ENCODE peak calls at places on chromosomes 5 and 9, in ten cellular contexts. One of them, this sample, is unnamed.

GRCh38 chr5:53936481-53937352 is 373.7 kb downstream of the ARL15 start:
- DNase-seq in ascending aorta: no peak
- DNase-seq in mesenchymal stem cell: no peak
- DNase-seq in cardiac muscle cell: no peak
- DNase-seq in A549: no peak
- DNase-seq in HCT116: no peak
- DNase-seq in right lobe of liver: peak
- DNase-seq in lower lobe of right lung: no peak
- DNase-seq in H9: no peak
- DNase-seq in AG04450: no peak
- DNase-seq in this sample: no peak

GRCh38 chr5:73999306-73999705 is 373.3 kb downstream of the ARHGEF28 start:
- DNase-seq in A549: no peak
- DNase-seq in cardiac muscle cell: no peak
- DNase-seq in lower lobe of right lung: no peak
- DNase-seq in AG04450: no peak
- DNase-seq in H9: no peak
- DNase-seq in HCT116: no peak
- DNase-seq in right lobe of liver: no peak
- DNase-seq in ascending aorta: no peak
- DNase-seq in mesenchymal stem cell: no peak
- DNase-seq in this sample: no peak

GRCh38 chr5:79663212-79663611 is 26.4 kb upstream of the CMYA5 start:
- DNase-seq in HCT116: no peak
- DNase-seq in lower lobe of right lung: no peak
- DNase-seq in right lobe of liver: no peak
- DNase-seq in H9: no peak
- DNase-seq in cardiac muscle cell: no peak
- DNase-seq in A549: no peak
- DNase-seq in AG04450: no peak
- DNase-seq in mesenchymal stem cell: no peak
- DNase-seq in ascending aorta: no peak
- DNase-seq in this sample: no peak

GRCh38 chr9:124187311-124187710 is 70.4 kb upstream of the NEK6 start:
- DNase-seq in HCT116: no peak
- DNase-seq in ascending aorta: no peak
- DNase-seq in A549: no peak
- DNase-seq in mesenchymal stem cell: no peak
- DNase-seq in H9: no peak
- DNase-seq in right lobe of liver: no peak
- DNase-seq in cardiac muscle cell: no peak
- DNase-seq in lower lobe of right lung: no peak
- DNase-seq in AG04450: no peak
- DNase-seq in this sample: no peak

GRCh38 chr9:79969866-79970265 is 398.1 kb downstream of the TLE4 start:
- DNase-seq in right lobe of liver: no peak
- DNase-seq in mesenchymal stem cell: no peak
- DNase-seq in HCT116: no peak
- DNase-seq in A549: no peak
- DNase-seq in lower lobe of right lung: no peak
- DNase-seq in cardiac muscle cell: no peak
- DNase-seq in ascending aorta: no peak
- DNase-seq in AG04450: no peak
- DNase-seq in H9: no peak
- DNase-seq in this sample: no peak

GRCh38 chr5:159212667-159213462 is 3.5 kb upstream of the RNF145 start:
- DNase-seq in H9: no peak
- DNase-seq in right lobe of liver: no peak
- DNase-seq in HCT116: no peak
- DNase-seq in lower lobe of right lung: no peak
- DNase-seq in ascending aorta: no peak
- DNase-seq in mesenchymal stem cell: no peak
- DNase-seq in A549: no peak
- DNase-seq in cardiac muscle cell: no peak
- DNase-seq in AG04450: no peak
- DNase-seq in this sample: no peak

GRCh38 chr9:73782166-73782565 is 630.5 kb downstream of the ANXA1 start:
- DNase-seq in A549: no peak
- DNase-seq in HCT116: no peak
- DNase-seq in mesenchymal stem cell: peak
- DNase-seq in lower lobe of right lung: no peak
- DNase-seq in H9: no peak
- DNase-seq in right lobe of liver: no peak
- DNase-seq in AG04450: no peak
- DNase-seq in ascending aorta: no peak
- DNase-seq in cardiac muscle cell: no peak
- DNase-seq in this sample: no peak

GRCh38 chr9:122143296-122143695 is 16.3 kb downstream of the NDUFA8 start:
- DNase-seq in HCT116: no peak
- DNase-seq in AG04450: no peak
- DNase-seq in right lobe of liver: no peak
- DNase-seq in cardiac muscle cell: no peak
- DNase-seq in lower lobe of right lung: no peak
- DNase-seq in mesenchymal stem cell: no peak
- DNase-seq in ascending aorta: no peak
- DNase-seq in H9: no peak
- DNase-seq in A549: no peak
- DNase-seq in this sample: no peak

GRCh38 chr5:1438871-1439270 is 6.4 kb downstream of the SLC6A3 start:
- DNase-seq in ascending aorta: peak
- DNase-seq in lower lobe of right lung: no peak
- DNase-seq in H9: no peak
- DNase-seq in cardiac muscle cell: no peak
- DNase-seq in mesenchymal stem cell: no peak
- DNase-seq in A549: no peak
- DNase-seq in AG04450: no peak
- DNase-seq in right lobe of liver: no peak
- DNase-seq in HCT116: no peak
- DNase-seq in this sample: no peak

GRCh38 chr9:655875-656274 is 185.6 kb upstream of the DMRT1 start:
- DNase-seq in AG04450: no peak
- DNase-seq in mesenchymal stem cell: no peak
- DNase-seq in lower lobe of right lung: peak
- DNase-seq in cardiac muscle cell: peak
- DNase-seq in right lobe of liver: peak
- DNase-seq in HCT116: no peak
- DNase-seq in H9: no peak
- DNase-seq in A549: no peak
- DNase-seq in ascending aorta: peak
- DNase-seq in this sample: no peak

GRCh38 chr5:81517462-81517861 is 123.5 kb upstream of the ACOT12 start:
- DNase-seq in lower lobe of right lung: no peak
- DNase-seq in H9: no peak
- DNase-seq in ascending aorta: no peak
- DNase-seq in right lobe of liver: no peak
- DNase-seq in HCT116: no peak
- DNase-seq in cardiac muscle cell: no peak
- DNase-seq in A549: no peak
- DNase-seq in AG04450: no peak
- DNase-seq in mesenchymal stem cell: peak
- DNase-seq in this sample: no peak

DNA sequence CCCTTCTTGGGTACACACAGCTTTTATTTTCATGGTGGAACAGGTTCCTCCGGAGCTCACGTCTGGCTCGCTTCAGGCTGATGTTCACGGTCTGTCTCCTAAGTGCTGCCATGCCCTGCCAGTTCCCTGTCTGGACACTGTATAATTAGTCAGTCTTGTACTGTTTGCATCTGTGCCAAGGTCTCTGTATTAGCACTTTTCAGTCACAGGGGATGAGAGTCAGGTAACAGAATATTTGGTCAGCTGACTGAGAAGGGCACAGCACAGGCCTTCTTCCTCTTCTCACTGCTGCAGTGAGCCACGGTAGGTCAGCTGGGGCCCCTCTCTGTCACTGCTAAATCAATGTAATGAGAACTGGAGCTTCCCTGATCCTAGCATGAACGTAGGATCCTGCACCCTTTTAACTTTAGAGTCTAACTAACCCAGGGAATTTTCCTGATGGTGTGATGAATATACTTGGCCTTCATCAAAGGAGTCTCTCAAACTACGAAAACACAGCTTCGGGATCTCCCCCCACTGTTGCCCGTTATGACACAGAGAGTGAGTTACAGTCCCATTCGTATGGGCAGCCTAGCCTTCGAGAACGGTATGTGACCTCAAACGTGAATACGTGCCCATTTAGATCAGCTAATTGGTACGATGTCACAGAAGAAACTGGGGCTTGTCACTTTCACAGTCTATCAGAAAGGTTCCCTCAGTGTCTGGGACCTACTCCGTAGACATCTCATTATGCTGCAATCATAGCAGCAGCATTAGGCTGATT is 354.1 kb upstream of the RFX3 start:
- DNase-seq in AG04450: no peak
- DNase-seq in lower lobe of right lung: no peak
- DNase-seq in HCT116: no peak
- DNase-seq in right lobe of liver: no peak
- DNase-seq in mesenchymal stem cell: no peak
- DNase-seq in cardiac muscle cell: no peak
- DNase-seq in A549: no peak
- DNase-seq in ascending aorta: no peak
- DNase-seq in H9: no peak
- DNase-seq in this sample: no peak
- H3K27ac ChIP-seq in AG04450: no peak
- H3K27ac ChIP-seq in lower lobe of right lung: no peak
- H3K27ac ChIP-seq in HCT116: no peak
- H3K27ac ChIP-seq in right lobe of liver: no peak
- H3K27ac ChIP-seq in mesenchymal stem cell: no peak
- H3K27ac ChIP-seq in cardiac muscle cell: no peak
- H3K27ac ChIP-seq in A549: peak
- H3K27ac ChIP-seq in ascending aorta: no peak
- H3K27ac ChIP-seq in H9: no peak
- H3K27ac ChIP-seq in this sample: peak

GRCh38 chr5:72149742-72150141 is 42.5 kb downstream of the MAP1B start:
- DNase-seq in cardiac muscle cell: no peak
- DNase-seq in AG04450: no peak
- DNase-seq in mesenchymal stem cell: no peak
- DNase-seq in lower lobe of right lung: no peak
- DNase-seq in H9: no peak
- DNase-seq in HCT116: no peak
- DNase-seq in ascending aorta: no peak
- DNase-seq in right lobe of liver: no peak
- DNase-seq in A549: no peak
- DNase-seq in this sample: no peak

GRCh38 chr5:72151646-72152045 is 44.4 kb downstream of the MAP1B start:
- DNase-seq in ascending aorta: no peak
- DNase-seq in cardiac muscle cell: no peak
- DNase-seq in HCT116: no peak
- DNase-seq in AG04450: no peak
- DNase-seq in H9: no peak
- DNase-seq in right lobe of liver: no peak
- DNase-seq in lower lobe of right lung: no peak
- DNase-seq in A549: no peak
- DNase-seq in mesenchymal stem cell: peak
- DNase-seq in this sample: no peak

GRCh38 chr5:72153551-72153950 is 46.3 kb downstream of the MAP1B start:
- DNase-seq in H9: no peak
- DNase-seq in right lobe of liver: no peak
- DNase-seq in ascending aorta: no peak
- DNase-seq in AG04450: no peak
- DNase-seq in HCT116: no peak
- DNase-seq in lower lobe of right lung: no peak
- DNase-seq in mesenchymal stem cell: no peak
- DNase-seq in cardiac muscle cell: no peak
- DNase-seq in A549: no peak
- DNase-seq in this sample: no peak

GRCh38 chr5:72152506-72152905 is 45.2 kb downstream of the MAP1B start:
- DNase-seq in lower lobe of right lung: no peak
- DNase-seq in cardiac muscle cell: no peak
- DNase-seq in AG04450: no peak
- DNase-seq in ascending aorta: no peak
- DNase-seq in right lobe of liver: no peak
- DNase-seq in HCT116: no peak
- DNase-seq in H9: no peak
- DNase-seq in mesenchymal stem cell: peak
- DNase-seq in A549: no peak
- DNase-seq in this sample: no peak

DNA sequence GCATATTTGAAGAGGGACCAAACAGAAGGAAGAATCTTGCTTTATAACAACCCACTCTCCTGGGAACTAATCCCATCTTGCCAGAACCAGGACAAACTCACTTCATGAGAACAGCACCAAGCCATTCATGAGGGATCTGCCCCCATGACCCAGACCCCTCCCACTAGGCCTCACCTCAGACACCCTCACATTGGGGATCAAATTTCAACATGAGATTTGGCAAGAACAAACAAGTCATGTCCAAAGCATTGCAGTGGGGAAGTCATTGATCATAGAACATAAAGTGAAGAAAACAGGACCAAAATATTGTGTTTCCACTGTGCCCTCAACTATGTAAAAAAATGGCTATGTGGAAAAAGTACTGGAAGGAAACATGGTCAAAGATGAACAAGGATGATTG is 43.9 kb downstream of the MAP1B start:
- DNase-seq in right lobe of liver: no peak
- DNase-seq in HCT116: no peak
- DNase-seq in lower lobe of right lung: no peak
- DNase-seq in ascending aorta: no peak
- DNase-seq in H9: no peak
- DNase-seq in mesenchymal stem cell: no peak
- DNase-seq in AG04450: no peak
- DNase-seq in cardiac muscle cell: no peak
- DNase-seq in A549: no peak
- DNase-seq in this sample: no peak
- H3K27ac ChIP-seq in right lobe of liver: no peak
- H3K27ac ChIP-seq in HCT116: no peak
- H3K27ac ChIP-seq in lower lobe of right lung: no peak
- H3K27ac ChIP-seq in ascending aorta: peak
- H3K27ac ChIP-seq in H9: no peak
- H3K27ac ChIP-seq in mesenchymal stem cell: no peak
- H3K27ac ChIP-seq in AG04450: no peak
- H3K27ac ChIP-seq in cardiac muscle cell: no peak
- H3K27ac ChIP-seq in A549: peak
- H3K27ac ChIP-seq in this sample: no peak

DNA sequence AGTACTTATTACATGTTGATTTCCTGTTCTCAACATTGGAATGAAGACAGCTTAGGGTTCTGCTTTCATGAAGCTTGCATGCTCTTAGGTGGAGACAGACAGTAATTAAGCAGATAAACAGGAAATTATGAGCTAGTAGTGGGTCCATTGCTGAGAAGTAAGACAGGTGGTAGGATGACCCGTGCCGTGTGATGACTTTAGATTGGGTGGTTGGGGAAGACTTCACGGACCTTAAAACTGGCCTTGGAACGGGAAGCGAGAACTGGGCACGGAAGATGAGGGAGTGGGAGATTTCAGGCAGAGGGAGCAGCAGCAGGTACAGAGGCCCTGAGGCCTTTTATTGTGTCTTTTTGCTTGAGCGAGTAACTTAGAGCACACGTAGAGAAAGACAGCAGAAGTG is 27.2 kb downstream of the ABL1 start:
- DNase-seq in lower lobe of right lung: no peak
- DNase-seq in right lobe of liver: no peak
- DNase-seq in mesenchymal stem cell: no peak
- DNase-seq in HCT116: no peak
- DNase-seq in ascending aorta: no peak
- DNase-seq in H9: no peak
- DNase-seq in A549: no peak
- DNase-seq in cardiac muscle cell: no peak
- DNase-seq in AG04450: no peak
- DNase-seq in this sample: no peak
- H3K27ac ChIP-seq in lower lobe of right lung: no peak
- H3K27ac ChIP-seq in right lobe of liver: no peak
- H3K27ac ChIP-seq in mesenchymal stem cell: peak
- H3K27ac ChIP-seq in HCT116: no peak
- H3K27ac ChIP-seq in ascending aorta: peak
- H3K27ac ChIP-seq in H9: no peak
- H3K27ac ChIP-seq in A549: no peak
- H3K27ac ChIP-seq in cardiac muscle cell: no peak
- H3K27ac ChIP-seq in AG04450: no peak
- H3K27ac ChIP-seq in this sample: no peak

GRCh38 chr5:170393958-170394357 is 4.8 kb upstream of the KCNMB1 start:
- DNase-seq in AG04450: no peak
- DNase-seq in mesenchymal stem cell: no peak
- DNase-seq in right lobe of liver: peak
- DNase-seq in ascending aorta: no peak
- DNase-seq in cardiac muscle cell: no peak
- DNase-seq in HCT116: no peak
- DNase-seq in A549: no peak
- DNase-seq in lower lobe of right lung: no peak
- DNase-seq in H9: no peak
- DNase-seq in this sample: no peak
- H3K27ac ChIP-seq in AG04450: no peak
- H3K27ac ChIP-seq in mesenchymal stem cell: no peak
- H3K27ac ChIP-seq in right lobe of liver: no peak
- H3K27ac ChIP-seq in ascending aorta: no peak
- H3K27ac ChIP-seq in cardiac muscle cell: no peak
- H3K27ac ChIP-seq in HCT116: no peak
- H3K27ac ChIP-seq in A549: no peak
- H3K27ac ChIP-seq in lower lobe of right lung: no peak
- H3K27ac ChIP-seq in H9: no peak
- H3K27ac ChIP-seq in this sample: no peak

This sample was measured in epithelial cell of prostate.